ENCODE peak calls at places on chromosomes 11 and 22, in four cellular contexts. C is thoracic aorta, O is endodermal cell, D is psoas muscle. I is an unnamed sample.

GRCh38 chr11:36817336-36817965 is 219.4 kb upstream of the RAG2 start:
- DNase-seq in C (no peak), O (no peak), D (no peak), I (no peak)

GRCh38 chr11:66609951-66610617 is 6.3 kb upstream of the RBM14 start:
- DNase-seq in C (no peak), O (no peak), D (no peak), I (no peak)

GRCh38 chr11:7964873-7965272 is 374 bp downstream of the NLRP10 start:
- DNase-seq in C (no peak), O (no peak), D (no peak), I (no peak)

GRCh38 chr11:65013130-65013691 is 749 bp upstream of the ARL2 start:
- DNase-seq in C (peak; percentile 81), O (peak; percentile 95), D (peak; percentile 94), I (peak; percentile 84)

GRCh38 chr11:30091728-30092127 is 74.9 kb upstream of the KCNA4 start:
- DNase-seq in C (no peak), O (no peak), D (no peak), I (no peak)

GRCh38 chr11:116461789-116462188 is 311.0 kb downstream of the BUD13 start:
- DNase-seq in C (no peak), O (peak; percentile 82), D (no peak), I (peak; percentile 26)

GRCh38 chr22:50030315-50031188 is 18.0 kb upstream of the IL17REL start:
- DNase-seq in C (no peak), O (peak; percentile 94), D (peak; percentile 86), I (peak; percentile 82)

GRCh38 chr11:12287009-12287373 is 90.4 kb upstream of the PARVA start:
- DNase-seq in C (peak; percentile 41), O (peak; percentile 80), D (peak; percentile 76), I (no peak)

GRCh38 chr11:16783321-16783801 is 44.9 kb downstream of the C11orf58 start:
- DNase-seq in C (no peak), O (no peak), D (no peak), I (no peak)

GRCh38 chr22:17780116-17780740 is 6.0 kb upstream of the BID start:
- DNase-seq in C (no peak), O (no peak), D (peak; percentile 42), I (no peak)

DNA sequence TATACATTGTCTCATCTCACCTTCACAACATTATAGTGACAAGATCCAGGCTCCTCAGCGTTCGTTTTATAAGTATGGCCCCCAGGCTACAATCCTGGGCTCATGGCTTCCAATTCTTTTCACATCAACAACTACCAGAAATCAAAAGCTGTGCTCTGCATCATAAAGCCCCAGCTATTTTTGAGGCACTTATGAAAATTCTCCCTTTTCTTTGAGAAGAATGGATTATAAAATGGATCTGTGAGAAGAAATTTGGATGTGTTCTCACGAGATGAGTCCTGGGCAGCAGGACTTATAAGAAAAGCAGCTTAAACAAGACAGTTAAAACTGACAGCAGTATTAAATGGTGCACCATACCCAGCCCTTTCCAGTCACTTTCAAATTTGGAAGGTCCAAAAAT is 80.3 kb downstream of the BTBD10 start:
- DNase-seq in C (no peak), O (no peak), D (no peak), I (no peak)
- TF ChIP-seq CTCF in C (no peak), O (no peak), D (no peak), I (no peak)

GRCh38 chr11:59810189-59810910 is at the start of gene MRPL16:
- DNase-seq in C (peak; percentile 48), O (peak; percentile 98), D (peak; percentile 92), I (peak; percentile 87)
- TF ChIP-seq CTCF in C (no peak), O (peak; percentile 69), D (peak; percentile 28), I (no peak)

DNA sequence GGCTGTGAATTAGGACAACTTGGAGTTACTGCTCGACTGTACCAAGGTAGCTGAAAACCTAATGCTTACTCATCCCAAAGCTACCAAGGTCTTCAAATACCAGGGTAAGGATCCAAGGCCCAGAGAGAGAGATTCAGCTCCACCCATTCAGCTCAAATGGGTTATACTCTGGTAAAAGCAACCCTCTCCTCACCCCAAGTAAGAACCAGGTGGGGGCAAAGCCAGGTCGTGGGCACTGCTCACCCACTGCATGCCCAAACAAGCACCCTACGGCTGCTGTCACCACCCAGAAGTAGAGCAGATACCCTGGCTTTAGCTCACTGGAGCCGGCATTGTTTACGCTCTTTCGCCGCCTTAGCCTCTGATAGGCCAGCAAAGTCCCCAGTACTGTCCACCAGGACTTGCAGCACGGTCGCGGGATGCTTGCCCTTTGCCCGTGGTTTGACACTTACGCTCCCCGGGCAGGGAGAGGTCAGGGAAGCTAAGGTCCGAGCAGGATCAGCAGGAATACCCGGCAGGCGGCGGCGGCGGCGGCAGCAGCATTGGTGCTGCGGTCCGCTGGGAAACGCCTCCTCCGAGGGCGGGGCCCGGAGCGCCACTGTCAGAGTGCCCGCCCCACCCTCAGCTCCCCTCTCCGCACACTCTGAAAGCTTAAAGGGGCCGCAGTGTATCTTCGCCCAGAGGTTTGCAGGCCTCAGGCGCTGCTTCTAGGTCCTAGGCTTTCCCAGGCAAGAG is 19.6 kb downstream of the CKAP5 start:
- DNase-seq in C (peak; percentile 29), O (peak; percentile 93), D (peak; percentile 91), I (peak; percentile 91)
- TF ChIP-seq CTCF in C (no peak), O (peak; percentile 38), D (no peak), I (no peak)

GRCh38 chr11:115334932-115335788 is 169.1 kb downstream of the CADM1 start:
- DNase-seq in C (no peak), O (no peak), D (no peak), I (no peak)
- TF ChIP-seq CTCF in C (peak; percentile 54), O (peak; percentile 90), D (peak; percentile 81), I (peak; percentile 66)

DNA sequence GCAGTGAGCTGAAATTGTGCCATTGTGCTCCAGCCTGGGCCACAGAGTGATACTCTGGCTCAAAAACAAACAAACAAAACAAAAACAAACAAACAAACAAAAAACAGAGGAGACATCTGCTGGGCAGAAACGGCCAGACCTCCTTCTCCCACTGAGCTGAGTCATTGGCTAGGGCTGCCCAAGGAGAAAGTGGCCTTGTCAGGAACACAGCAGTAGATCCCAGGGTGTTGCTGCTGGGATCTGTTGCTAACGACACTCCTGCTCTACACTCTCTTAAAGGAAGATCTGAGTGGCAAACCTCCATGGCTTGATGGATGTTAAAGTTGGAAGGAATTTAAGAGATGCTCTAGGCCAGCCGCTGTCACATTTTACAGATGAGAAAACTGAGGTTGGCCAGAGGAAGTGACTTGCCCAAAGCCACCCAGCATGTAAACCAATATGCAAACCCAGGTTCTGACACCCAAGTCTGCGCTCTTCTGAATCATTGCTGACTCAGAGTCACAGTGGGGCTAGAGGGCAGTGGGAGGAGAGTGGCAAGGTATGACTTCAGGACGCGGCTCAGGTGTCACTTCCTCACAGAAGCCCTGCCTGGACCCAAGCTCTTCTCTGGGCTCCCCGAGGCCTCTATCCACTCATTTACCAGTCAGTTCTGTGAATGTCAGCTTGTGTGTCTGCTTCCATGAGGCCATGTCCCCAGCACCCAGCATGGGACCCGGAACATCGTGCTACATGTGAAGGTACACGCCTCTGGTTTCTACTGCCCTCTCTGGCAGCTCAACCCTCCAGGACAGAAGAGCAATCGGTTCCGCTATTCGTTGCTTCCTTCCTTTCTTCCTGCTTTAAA is 11.3 kb upstream of the GDPD5 start:
- DNase-seq in C (no peak), O (peak; percentile 67), D (no peak), I (no peak)
- TF ChIP-seq CTCF in C (no peak), O (peak; percentile 19), D (no peak), I (no peak)

GRCh38 chr22:26169312-26170111 is at the start of gene SEZ6L:
- DNase-seq in C (no peak), O (peak; percentile 79), D (peak; percentile 57), I (peak; percentile 77)

GRCh38 chr22:26170795-26171194 is 1.5 kb downstream of the SEZ6L start:
- DNase-seq in C (no peak), O (peak; percentile 91), D (no peak), I (peak; percentile 88)

GRCh38 chr22:26170112-26170492 is 840 bp downstream of the SEZ6L start:
- DNase-seq in C (no peak), O (peak; percentile 70), D (no peak), I (peak; percentile 4)

GRCh38 chr22:26172389-26172990 is 3.2 kb downstream of the SEZ6L start:
- DNase-seq in C (no peak), O (peak; percentile 87), D (peak; percentile 58), I (peak; percentile 71)

GRCh38 chr22:26174280-26174679 is 5.0 kb downstream of the SEZ6L start:
- DNase-seq in C (no peak), O (peak; percentile 91), D (no peak), I (peak; percentile 31)
- TF ChIP-seq CTCF in C (no peak), O (peak; percentile 80), D (no peak), I (peak; percentile 31)

DNA sequence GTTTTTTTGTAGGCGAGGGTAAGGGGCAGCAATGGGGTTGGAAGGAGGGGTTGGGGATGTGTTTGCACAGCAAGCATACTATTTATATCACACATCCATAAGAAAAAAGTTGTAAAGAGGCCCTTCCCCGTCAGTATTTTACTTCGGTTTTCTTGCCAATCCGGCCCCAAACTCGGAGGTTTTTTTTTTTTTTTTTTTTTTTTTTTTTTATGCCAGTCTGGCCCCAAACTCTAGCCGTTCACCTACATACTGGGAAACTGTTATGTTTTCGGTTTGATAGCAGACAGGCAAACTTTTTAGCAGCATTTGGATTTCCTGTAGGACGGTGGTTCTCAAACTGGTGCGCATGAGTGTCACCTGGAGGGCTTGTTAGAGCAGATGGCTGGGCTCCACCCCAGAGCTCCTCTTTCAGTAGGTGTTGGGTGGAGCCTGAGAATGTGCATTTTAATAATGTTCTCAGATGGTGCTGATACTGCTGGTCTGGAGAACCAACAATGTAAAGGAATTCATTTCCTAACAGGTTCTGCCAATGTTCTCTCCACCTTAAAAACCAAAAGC is 76.5 kb upstream of the ZBED5 start:
- DNase-seq in C (no peak), O (peak; percentile 66), D (no peak), I (no peak)
- TF ChIP-seq CTCF in C (no peak), O (no peak), D (no peak), I (no peak)